ENCODE peak calls at places on chromosomes 3 and 15, in eight cellular contexts. F is ELR, P is left cardiac atrium, Z is iPS-NIHi11, N is PC-3, A is NCI-H1092 treated with DMSO at 0.1 percent for 48 hours, M is SIG-M5, C is left ventricle myocardium inferior. Y is an unnamed sample.

GRCh38 chr3:45992820-45993219 is 2.8 kb downstream of the FYCO1 start:
- DNase-seq in Z (no peak), N (no peak), F (peak), P (no peak), C (no peak), M (no peak), A (no peak), Y (no peak)

GRCh38 chr3:48039487-48040190 is 23.4 kb upstream of the MAP4 start:
- DNase-seq in M (no peak), A (no peak), P (no peak), C (no peak), Z (peak), N (peak), F (peak), Y (peak)

GRCh38 chr3:111521881-111522280 is 20.1 kb upstream of the CD96 start:
- DNase-seq in F (peak), A (no peak), N (no peak), P (no peak), Z (no peak), M (no peak), C (no peak), Y (no peak)

GRCh38 chr3:73448041-73448440 is 176.7 kb downstream of the PDZRN3 start:
- DNase-seq in M (no peak), F (no peak), Z (no peak), A (no peak), C (no peak), P (no peak), N (no peak), Y (no peak)

GRCh38 chr3:5021571-5022092 is 42.4 kb downstream of the BHLHE40 start:
- DNase-seq in N (peak), Z (no peak), P (no peak), A (no peak), C (no peak), F (peak), M (no peak), Y (peak)

GRCh38 chr3:46464326-46465195 is at the start of gene LTF:
- DNase-seq in Z (peak), A (no peak), F (no peak), P (no peak), N (no peak), C (no peak), M (no peak), Y (no peak)

GRCh38 chr15:37053070-37053653 is 47.2 kb downstream of the MEIS2 start:
- DNase-seq in N (peak), Z (no peak), P (no peak), C (no peak), M (no peak), A (no peak), F (no peak), Y (no peak)

GRCh38 chr15:58536414-58536813 is 104.6 kb downstream of the LIPC start:
- DNase-seq in Z (no peak), F (no peak), C (no peak), M (no peak), A (no peak), P (no peak), N (no peak), Y (no peak)

GRCh38 chr3:46293991-46294833 is 52.0 kb downstream of the CCR3 start:
- DNase-seq in F (no peak), P (no peak), A (no peak), Z (no peak), M (no peak), N (no peak), C (no peak), Y (no peak)

GRCh38 chr3:194534243-194534642 is 47.4 kb upstream of the ATP13A3 start:
- DNase-seq in F (no peak), A (no peak), C (no peak), P (no peak), N (no peak), Z (no peak), M (no peak), Y (no peak)

GRCh38 chr3:116390318-116390717 is 55.0 kb downstream of the LSAMP start:
- DNase-seq in M (no peak), Z (peak), F (no peak), C (no peak), A (no peak), P (no peak), N (no peak), Y (no peak)

GRCh38 chr3:16305121-16305541 is 40.1 kb downstream of the OXNAD1 start:
- DNase-seq in P (no peak), M (no peak), Z (no peak), N (no peak), C (no peak), F (no peak), A (no peak), Y (no peak)

GRCh38 chr3:52404391-52404790 is 40.5 kb downstream of the SEMA3G start:
- DNase-seq in C (peak), M (no peak), Z (no peak), N (no peak), P (no peak), A (no peak), F (no peak), Y (no peak)

GRCh38 chr3:126888186-126888760 is 94.6 kb upstream of the PLXNA1 start:
- DNase-seq in M (no peak), F (no peak), N (no peak), A (peak), Z (no peak), P (no peak), C (no peak), Y (no peak)

GRCh38 chr15:96409231-96410138 is 79.0 kb downstream of the NR2F2 start:
- DNase-seq in Z (peak), N (no peak), A (no peak), F (no peak), C (no peak), M (no peak), P (no peak), Y (no peak)

GRCh38 chr3:15535757-15536156 is 14.3 kb upstream of the COLQ start:
- DNase-seq in C (no peak), A (no peak), N (peak), M (no peak), F (peak), Z (no peak), P (no peak), Y (no peak)

GRCh38 chr3:104892044-104892443 is 474.7 kb upstream of the ALCAM start:
- DNase-seq in Z (no peak), M (no peak), F (no peak), C (no peak), A (no peak), P (no peak), N (no peak), Y (no peak)

GRCh38 chr3:29335921-29336320 is 55.0 kb downstream of the RBMS3 start:
- DNase-seq in A (no peak), N (no peak), P (no peak), Z (no peak), M (no peak), C (no peak), F (peak), Y (no peak)

GRCh38 chr15:60115579-60116415 is 111.7 kb downstream of the FOXB1 start:
- DNase-seq in N (peak), A (peak), M (no peak), F (no peak), Z (no peak), C (no peak), P (no peak), Y (peak)

GRCh38 chr3:142337994-142338393 is 109.8 kb downstream of the XRN1 start:
- DNase-seq in M (no peak), N (no peak), F (no peak), P (no peak), C (no peak), Z (no peak), A (no peak), Y (peak)

GRCh38 chr3:42507751-42508335 is 5.4 kb downstream of the VIPR1 start:
- DNase-seq in C (no peak), Z (no peak), P (no peak), N (no peak), F (no peak), M (no peak), A (no peak), Y (peak)

GRCh38 chr3:197371521-197372075 is 73.2 kb upstream of the DLG1 start:
- DNase-seq in Z (peak), C (no peak), A (peak), F (no peak), M (no peak), P (no peak), N (no peak), Y (peak)